ENCODE peak calls at places on chromosomes 5 and 9, in six cellular contexts. R is M059J; J is posterior cingulate gyrus; P is GM18507; F is NCI-H1092; O is stimulated activated CD8-positive, alpha-beta memory T cell treated with anti-CD3 and anti-CD28 coated beads, Interleukin-12 subunit alpha, Interleukin-12 subunit beta, amount 100 ng/mL, for 1 hour. G is an unnamed sample.

GRCh38 chr5:147939431-147940114 is 33.2 kb upstream of the C5orf46 start:
- DNase-seq in R (peak), J (no peak), P (no peak), F (no peak), O (no peak), G (no peak)

GRCh38 chr5:66661149-66661548 is 65.0 kb downstream of the MAST4 start:
- DNase-seq in R (peak), J (no peak), P (no peak), F (no peak), O (no peak), G (no peak)

GRCh38 chr5:42569953-42570548 is 146.8 kb downstream of the GHR start:
- DNase-seq in R (no peak), J (no peak), P (no peak), F (no peak), O (no peak), G (no peak)

GRCh38 chr5:139385061-139385889 is 2.2 kb upstream of the SLC23A1 start:
- DNase-seq in R (peak), J (no peak), P (no peak), F (no peak), O (no peak), G (no peak)

GRCh38 chr5:133559960-133560359 is 52.4 kb downstream of the FSTL4 start:
- DNase-seq in R (no peak), J (no peak), P (no peak), F (no peak), O (no peak), G (no peak)

GRCh38 chr5:143671644-143672569 is 140.1 kb upstream of the HMHB1 start:
- DNase-seq in R (no peak), J (no peak), P (no peak), F (no peak), O (no peak), G (no peak)

GRCh38 chr9:87771251-87772006 is 45.5 kb downstream of the CTSL start:
- DNase-seq in R (no peak), J (no peak), P (no peak), F (no peak), O (no peak), G (no peak)

GRCh38 chr5:140293091-140293996 is 9.6 kb downstream of the PFDN1 start:
- DNase-seq in R (no peak), J (no peak), P (no peak), F (no peak), O (no peak), G (no peak)

GRCh38 chr5:111530298-111530740 is 18.0 kb upstream of the STARD4 start:
- DNase-seq in R (peak), J (peak), P (no peak), F (no peak), O (peak), G (peak)

GRCh38 chr9:89038354-89039091 is 47.3 kb downstream of the S1PR3 start:
- DNase-seq in R (peak), J (peak), P (no peak), F (no peak), O (no peak), G (no peak)

GRCh38 chr9:121857941-121858340 is 206.5 kb downstream of the DAB2IP start:
- DNase-seq in R (no peak), J (no peak), P (no peak), F (peak), O (no peak), G (no peak)

G was measured in activated CD8-positive, alpha-beta memory T cell treated with anti-CD3 and anti-CD28 coated beads, Interleukin-2, amount 50 U/mL, for 48 hours.